ENCODE peak calls at places on chromosomes 12 and 14, in seven cellular contexts. One of them, this sample, is unnamed.

GRCh38 chr12:62957233-62957953 is 22.4 kb upstream of the PPM1H start:
- DNase-seq in mesendoderm: peak
- DNase-seq in IMR-90: no peak
- DNase-seq in H9: no peak
- DNase-seq in H1: no peak
- DNase-seq in trophoblast cell: no peak
- DNase-seq in mesenchymal stem cell: no peak
- DNase-seq in this sample: no peak

GRCh38 chr12:6450869-6451347 is 934 bp upstream of the TAPBPL start:
- DNase-seq in mesendoderm: no peak
- DNase-seq in IMR-90: no peak
- DNase-seq in H9: peak
- DNase-seq in H1: no peak
- DNase-seq in trophoblast cell: no peak
- DNase-seq in mesenchymal stem cell: no peak
- DNase-seq in this sample: no peak

GRCh38 chr14:100723135-100723883 is 3.4 kb upstream of the DLK1 start:
- DNase-seq in mesendoderm: no peak
- DNase-seq in IMR-90: no peak
- DNase-seq in H9: no peak
- DNase-seq in H1: no peak
- DNase-seq in trophoblast cell: no peak
- DNase-seq in mesenchymal stem cell: no peak
- DNase-seq in this sample: no peak

GRCh38 chr12:104046306-104046705 is 3.7 kb downstream of the GLT8D2 start:
- DNase-seq in mesendoderm: no peak
- DNase-seq in IMR-90: no peak
- DNase-seq in H9: no peak
- DNase-seq in H1: no peak
- DNase-seq in trophoblast cell: no peak
- DNase-seq in mesenchymal stem cell: no peak
- DNase-seq in this sample: no peak

GRCh38 chr14:54435500-54435981 is 5.6 kb downstream of the CNIH1 start:
- DNase-seq in mesendoderm: peak
- DNase-seq in IMR-90: peak
- DNase-seq in H9: no peak
- DNase-seq in H1: no peak
- DNase-seq in trophoblast cell: peak
- DNase-seq in mesenchymal stem cell: peak
- DNase-seq in this sample: no peak

GRCh38 chr12:64466178-64466577 is 14.3 kb downstream of the TBK1 start:
- DNase-seq in mesendoderm: no peak
- DNase-seq in IMR-90: no peak
- DNase-seq in H9: no peak
- DNase-seq in H1: no peak
- DNase-seq in trophoblast cell: no peak
- DNase-seq in mesenchymal stem cell: no peak
- DNase-seq in this sample: no peak

GRCh38 chr12:93571854-93572711 is at the start of gene SOCS2:
- DNase-seq in mesendoderm: peak
- DNase-seq in IMR-90: peak
- DNase-seq in H9: peak
- DNase-seq in H1: peak
- DNase-seq in trophoblast cell: peak
- DNase-seq in mesenchymal stem cell: peak
- DNase-seq in this sample: peak

GRCh38 chr12:33180921-33181320 is 258.7 kb downstream of the SYT10 start:
- DNase-seq in mesendoderm: peak
- DNase-seq in IMR-90: no peak
- DNase-seq in H9: no peak
- DNase-seq in H1: no peak
- DNase-seq in trophoblast cell: peak
- DNase-seq in mesenchymal stem cell: no peak
- DNase-seq in this sample: no peak

GRCh38 chr14:23364604-23365352 is at the start of gene EFS:
- DNase-seq in mesendoderm: peak
- DNase-seq in IMR-90: peak
- DNase-seq in H9: peak
- DNase-seq in H1: peak
- DNase-seq in trophoblast cell: no peak
- DNase-seq in mesenchymal stem cell: peak
- DNase-seq in this sample: peak

GRCh38 chr12:64752833-64753238 is 6.4 kb downstream of the GNS start:
- DNase-seq in mesendoderm: no peak
- DNase-seq in IMR-90: no peak
- DNase-seq in H9: no peak
- DNase-seq in H1: no peak
- DNase-seq in trophoblast cell: no peak
- DNase-seq in mesenchymal stem cell: no peak
- DNase-seq in this sample: no peak

GRCh38 chr12:51171884-51172514 is 936 bp downstream of the TFCP2 start:
- DNase-seq in mesendoderm: peak
- DNase-seq in IMR-90: peak
- DNase-seq in H9: peak
- DNase-seq in H1: no peak
- DNase-seq in trophoblast cell: peak
- DNase-seq in mesenchymal stem cell: peak
- DNase-seq in this sample: no peak

GRCh38 chr12:132583736-132584135 is 26.6 kb downstream of the LRCOL1 start:
- DNase-seq in mesendoderm: peak
- DNase-seq in IMR-90: no peak
- DNase-seq in H9: peak
- DNase-seq in H1: peak
- DNase-seq in trophoblast cell: peak
- DNase-seq in mesenchymal stem cell: no peak
- DNase-seq in this sample: no peak

GRCh38 chr14:89217876-89218275 is 199.2 kb downstream of the FOXN3 start:
- DNase-seq in mesendoderm: no peak
- DNase-seq in IMR-90: no peak
- DNase-seq in H9: no peak
- DNase-seq in H1: no peak
- DNase-seq in trophoblast cell: peak
- DNase-seq in mesenchymal stem cell: no peak
- DNase-seq in this sample: no peak

GRCh38 chr12:90653051-90653450 is 301.9 kb downstream of the CCER1 start:
- DNase-seq in mesendoderm: peak
- DNase-seq in IMR-90: peak
- DNase-seq in H9: no peak
- DNase-seq in H1: no peak
- DNase-seq in trophoblast cell: peak
- DNase-seq in mesenchymal stem cell: peak
- DNase-seq in this sample: no peak

GRCh38 chr14:29348504-29348903 is 579.1 kb downstream of the PRKD1 start:
- DNase-seq in mesendoderm: no peak
- DNase-seq in IMR-90: peak
- DNase-seq in H9: no peak
- DNase-seq in H1: no peak
- DNase-seq in trophoblast cell: no peak
- DNase-seq in mesenchymal stem cell: no peak
- DNase-seq in this sample: no peak

GRCh38 chr12:117063162-117063911 is 35.9 kb downstream of the TESC start:
- DNase-seq in mesendoderm: peak
- DNase-seq in IMR-90: no peak
- DNase-seq in H9: peak
- DNase-seq in H1: no peak
- DNase-seq in trophoblast cell: no peak
- DNase-seq in mesenchymal stem cell: no peak
- DNase-seq in this sample: no peak

GRCh38 chr14:55301722-55302121 is 30.5 kb downstream of the FBXO34 start:
- DNase-seq in mesendoderm: peak
- DNase-seq in IMR-90: peak
- DNase-seq in H9: no peak
- DNase-seq in H1: no peak
- DNase-seq in trophoblast cell: peak
- DNase-seq in mesenchymal stem cell: peak
- DNase-seq in this sample: no peak

DNA sequence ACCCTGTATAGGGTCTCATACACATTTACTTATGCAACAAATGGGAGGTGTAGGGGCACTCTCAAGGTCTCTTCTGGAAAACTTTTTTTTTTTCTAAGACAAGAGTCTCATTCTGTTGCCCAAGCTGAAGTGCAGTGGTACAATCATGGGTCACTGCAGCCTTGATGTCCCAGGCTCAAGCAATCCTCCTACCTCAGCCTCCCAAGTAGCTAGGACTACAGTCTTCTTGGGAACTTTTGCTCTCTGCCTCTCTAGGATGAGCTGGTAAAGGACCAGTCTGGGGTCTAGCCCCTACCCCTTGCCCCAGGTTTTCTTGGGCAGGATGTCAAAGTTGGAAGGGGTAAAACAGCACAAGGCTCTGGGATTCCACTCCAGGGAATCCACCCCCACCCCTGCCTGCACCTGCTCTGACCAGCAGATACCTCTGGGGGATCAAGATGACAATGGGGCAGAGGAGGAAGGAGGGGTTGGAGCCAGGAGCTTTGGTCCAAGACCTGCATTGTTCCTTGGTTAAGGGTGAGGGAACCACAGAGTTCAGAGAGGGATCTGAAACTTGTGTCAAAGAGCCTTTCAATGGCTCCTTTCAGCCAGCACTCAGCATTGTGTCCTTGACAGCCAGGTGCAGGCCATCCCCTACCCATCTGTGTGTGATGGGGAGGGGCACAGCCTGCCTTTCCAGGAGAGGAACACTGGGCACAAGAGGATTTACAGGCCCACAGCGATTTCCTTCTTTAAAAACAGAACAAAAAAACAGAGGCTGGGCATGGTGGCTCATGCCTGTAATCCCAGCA is 12.2 kb downstream of the CTDSP2 start:
- DNase-seq in mesendoderm: no peak
- DNase-seq in IMR-90: no peak
- DNase-seq in H9: no peak
- DNase-seq in H1: no peak
- DNase-seq in trophoblast cell: no peak
- DNase-seq in mesenchymal stem cell: no peak
- DNase-seq in this sample: no peak
- H3K18ac ChIP-seq in mesendoderm: no peak
- H3K18ac ChIP-seq in IMR-90: no peak
- H3K18ac ChIP-seq in H9: no peak
- H3K18ac ChIP-seq in H1: no peak
- H3K18ac ChIP-seq in trophoblast cell: no peak
- H3K18ac ChIP-seq in mesenchymal stem cell: peak
- H3K18ac ChIP-seq in this sample: no peak

DNA sequence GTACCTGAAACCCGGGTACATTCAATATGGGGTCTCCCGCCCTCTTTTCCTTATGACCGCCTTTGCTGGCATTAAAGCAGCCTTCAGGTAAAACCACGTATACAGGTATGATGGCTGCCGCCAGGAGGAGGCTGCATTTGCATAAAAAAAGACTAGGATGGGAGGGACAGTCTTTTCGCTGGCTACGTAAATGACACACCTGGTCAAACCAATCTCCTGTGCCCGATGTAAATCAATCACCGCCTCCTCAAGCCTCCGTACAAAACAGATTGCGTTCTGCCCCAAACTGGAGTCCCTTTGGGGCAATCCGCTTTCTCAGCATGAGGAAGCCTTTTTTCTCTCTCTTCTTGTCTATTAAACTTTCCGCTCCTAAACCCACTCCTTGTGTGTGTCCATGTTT is 8.1 kb upstream of the ALDH1L2 start:
- DNase-seq in mesendoderm: peak
- DNase-seq in IMR-90: no peak
- DNase-seq in H9: peak
- DNase-seq in H1: peak
- DNase-seq in trophoblast cell: peak
- DNase-seq in mesenchymal stem cell: no peak
- DNase-seq in this sample: no peak
- H3K9ac ChIP-seq in mesendoderm: peak
- H3K9ac ChIP-seq in IMR-90: no peak
- H3K9ac ChIP-seq in H9: peak
- H3K9ac ChIP-seq in H1: peak
- H3K9ac ChIP-seq in trophoblast cell: no peak
- H3K9ac ChIP-seq in mesenchymal stem cell: no peak
- H3K9ac ChIP-seq in this sample: no peak

GRCh38 chr14:77275855-77276153 is 4.8 kb upstream of the NGB start:
- DNase-seq in mesendoderm: no peak
- DNase-seq in IMR-90: no peak
- DNase-seq in H9: no peak
- DNase-seq in H1: no peak
- DNase-seq in trophoblast cell: no peak
- DNase-seq in mesenchymal stem cell: no peak
- DNase-seq in this sample: no peak

GRCh38 chr14:77276959-77277358 is 6.0 kb upstream of the NGB start:
- DNase-seq in mesendoderm: no peak
- DNase-seq in IMR-90: no peak
- DNase-seq in H9: no peak
- DNase-seq in H1: no peak
- DNase-seq in trophoblast cell: no peak
- DNase-seq in mesenchymal stem cell: no peak
- DNase-seq in this sample: no peak

GRCh38 chr14:77276295-77276935 is 5.4 kb upstream of the NGB start:
- DNase-seq in mesendoderm: no peak
- DNase-seq in IMR-90: no peak
- DNase-seq in H9: no peak
- DNase-seq in H1: no peak
- DNase-seq in trophoblast cell: no peak
- DNase-seq in mesenchymal stem cell: no peak
- DNase-seq in this sample: no peak

GRCh38 chr14:77273796-77274195 is 2.8 kb upstream of the NGB start:
- DNase-seq in mesendoderm: no peak
- DNase-seq in IMR-90: no peak
- DNase-seq in H9: no peak
- DNase-seq in H1: no peak
- DNase-seq in trophoblast cell: no peak
- DNase-seq in mesenchymal stem cell: no peak
- DNase-seq in this sample: no peak

GRCh38 chr14:77275041-77275854 is 4.2 kb upstream of the NGB start:
- DNase-seq in mesendoderm: no peak
- DNase-seq in IMR-90: no peak
- DNase-seq in H9: no peak
- DNase-seq in H1: no peak
- DNase-seq in trophoblast cell: no peak
- DNase-seq in mesenchymal stem cell: no peak
- DNase-seq in this sample: peak
- H3K23ac ChIP-seq in mesendoderm: no peak
- H3K23ac ChIP-seq in IMR-90: no peak
- H3K23ac ChIP-seq in H9: no peak
- H3K23ac ChIP-seq in H1: no peak
- H3K23ac ChIP-seq in trophoblast cell: no peak
- H3K23ac ChIP-seq in mesenchymal stem cell: no peak
- H3K23ac ChIP-seq in this sample: no peak

GRCh38 chr12:108317303-108318283 is 21.5 kb downstream of the CMKLR1 start:
- DNase-seq in mesendoderm: no peak
- DNase-seq in IMR-90: no peak
- DNase-seq in H9: no peak
- DNase-seq in H1: no peak
- DNase-seq in trophoblast cell: no peak
- DNase-seq in mesenchymal stem cell: no peak
- DNase-seq in this sample: no peak
- H3K18ac ChIP-seq in mesendoderm: peak
- H3K18ac ChIP-seq in IMR-90: no peak
- H3K18ac ChIP-seq in H9: no peak
- H3K18ac ChIP-seq in H1: peak
- H3K18ac ChIP-seq in trophoblast cell: no peak
- H3K18ac ChIP-seq in mesenchymal stem cell: no peak
- H3K18ac ChIP-seq in this sample: no peak

GRCh38 chr14:80433811-80434210 is 222.5 kb upstream of the DIO2 start:
- DNase-seq in mesendoderm: no peak
- DNase-seq in IMR-90: no peak
- DNase-seq in H9: no peak
- DNase-seq in H1: no peak
- DNase-seq in trophoblast cell: peak
- DNase-seq in mesenchymal stem cell: no peak
- DNase-seq in this sample: no peak

GRCh38 chr14:80434574-80435321 is 223.4 kb upstream of the DIO2 start:
- DNase-seq in mesendoderm: peak
- DNase-seq in IMR-90: peak
- DNase-seq in H9: peak
- DNase-seq in H1: no peak
- DNase-seq in trophoblast cell: peak
- DNase-seq in mesenchymal stem cell: peak
- DNase-seq in this sample: no peak
- H3K9ac ChIP-seq in mesendoderm: no peak
- H3K9ac ChIP-seq in IMR-90: no peak
- H3K9ac ChIP-seq in H9: no peak
- H3K9ac ChIP-seq in H1: no peak
- H3K9ac ChIP-seq in trophoblast cell: no peak
- H3K9ac ChIP-seq in mesenchymal stem cell: no peak
- H3K9ac ChIP-seq in this sample: no peak

This sample was measured in neuronal stem cell.